ENCODE peak calls at places on chromosomes 3 and 15, in four cellular contexts. D is uterus; K is CD8-positive, alpha-beta T cell; Q is neuronal stem cell. B is an unnamed sample.
A peak's percentile ranks its signal among the peaks of the same experiment; 100 is the strongest.

GRCh38 chr3:131026321-131027151 is at the start of the genes ASTE1 and NEK11:
- DNase-seq in K (peak; percentile 89), Q (peak; percentile 48), D (peak; percentile 85), B (peak; percentile 76)

GRCh38 chr15:85515212-85515611 is 134.8 kb downstream of the AKAP13 start:
- DNase-seq in D (no peak), Q (no peak), K (no peak), B (no peak)

GRCh38 chr3:11187678-11188077 is 33.4 kb downstream of the HRH1 start:
- DNase-seq in K (no peak), Q (no peak), D (no peak), B (no peak)

GRCh38 chr15:31344824-31345605 is 18.4 kb downstream of the KLF13 start:
- DNase-seq in K (no peak), D (no peak), Q (no peak), B (no peak)

GRCh38 chr15:72179950-72180581 is 17.5 kb downstream of the GRAMD2A start:
- DNase-seq in D (no peak), K (no peak), Q (no peak), B (no peak)

GRCh38 chr3:120683671-120684301 is 1.7 kb upstream of the HGD start:
- DNase-seq in Q (no peak), K (no peak), D (no peak), B (no peak)

GRCh38 chr3:190560284-190560895 is 46.5 kb downstream of the IL1RAP start:
- DNase-seq in K (no peak), Q (no peak), D (no peak), B (no peak)

GRCh38 chr3:13451301-13451673 is 28.8 kb upstream of the HDAC11 start:
- DNase-seq in D (peak; percentile 22), K (no peak), Q (no peak), B (no peak)

GRCh38 chr3:143600762-143601161 is 247.5 kb downstream of the SLC9A9 start:
- DNase-seq in K (no peak), D (no peak), Q (no peak), B (no peak)

GRCh38 chr3:150945226-150945625 is 27.3 kb downstream of the CLRN1 start:
- DNase-seq in Q (no peak), D (no peak), K (no peak), B (no peak)

GRCh38 chr3:23739536-23739935 is 66.2 kb upstream of the UBE2E1 start:
- DNase-seq in K (no peak), Q (no peak), D (no peak), B (no peak)

GRCh38 chr3:37456270-37456708 is 281.9 kb upstream of the LRRFIP2 start:
- DNase-seq in K (no peak), Q (no peak), D (peak; percentile 43), B (peak; percentile 68)

GRCh38 chr3:113685124-113685523 is 11.3 kb downstream of the USF3 start:
- DNase-seq in Q (no peak), K (no peak), D (no peak), B (no peak)

GRCh38 chr3:31968927-31969418 is 12.1 kb downstream of the OSBPL10 start:
- DNase-seq in K (no peak), D (no peak), Q (peak; percentile 30), B (peak; percentile 18)

DNA sequence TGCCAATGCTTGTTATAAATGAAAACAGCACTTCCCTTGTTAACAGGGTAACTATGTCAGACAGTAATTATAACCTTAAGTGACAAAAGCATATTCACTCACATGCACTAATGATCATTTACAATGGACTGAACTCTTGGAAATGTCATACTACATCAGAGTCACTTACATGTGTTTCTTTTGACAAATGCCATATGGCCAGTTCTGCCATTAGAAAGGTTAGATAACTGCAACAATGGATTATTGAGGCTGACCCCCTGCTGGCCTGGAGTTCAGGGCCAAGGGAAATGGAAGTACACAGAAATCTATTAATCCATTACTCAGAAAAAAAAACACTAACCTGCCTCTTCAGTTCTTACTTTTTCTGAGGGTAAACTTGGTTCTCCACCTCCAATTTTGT is 313.4 kb downstream of the CNTN3 start:
- DNase-seq in K (no peak), D (no peak), Q (no peak), B (no peak)
- H3K27me3 ChIP-seq in K (no peaks in the 10 kb centered on the region), D (no peaks in the 10 kb centered on the region), Q (no peaks in the 10 kb centered on the region), B (no peaks in the 10 kb centered on the region)

GRCh38 chr3:71153753-71154152 is 429.8 kb downstream of the FOXP1 start:
- DNase-seq in Q (no peak), D (no peak), K (no peak), B (no peak)
- H3K4me1 ChIP-seq in Q (peaks cover 9% of the 10 kb centered on the region), D (no peaks in the 10 kb centered on the region), K (peaks cover 4% of the 10 kb centered on the region), B (peaks cover 16% of the 10 kb centered on the region)

DNA sequence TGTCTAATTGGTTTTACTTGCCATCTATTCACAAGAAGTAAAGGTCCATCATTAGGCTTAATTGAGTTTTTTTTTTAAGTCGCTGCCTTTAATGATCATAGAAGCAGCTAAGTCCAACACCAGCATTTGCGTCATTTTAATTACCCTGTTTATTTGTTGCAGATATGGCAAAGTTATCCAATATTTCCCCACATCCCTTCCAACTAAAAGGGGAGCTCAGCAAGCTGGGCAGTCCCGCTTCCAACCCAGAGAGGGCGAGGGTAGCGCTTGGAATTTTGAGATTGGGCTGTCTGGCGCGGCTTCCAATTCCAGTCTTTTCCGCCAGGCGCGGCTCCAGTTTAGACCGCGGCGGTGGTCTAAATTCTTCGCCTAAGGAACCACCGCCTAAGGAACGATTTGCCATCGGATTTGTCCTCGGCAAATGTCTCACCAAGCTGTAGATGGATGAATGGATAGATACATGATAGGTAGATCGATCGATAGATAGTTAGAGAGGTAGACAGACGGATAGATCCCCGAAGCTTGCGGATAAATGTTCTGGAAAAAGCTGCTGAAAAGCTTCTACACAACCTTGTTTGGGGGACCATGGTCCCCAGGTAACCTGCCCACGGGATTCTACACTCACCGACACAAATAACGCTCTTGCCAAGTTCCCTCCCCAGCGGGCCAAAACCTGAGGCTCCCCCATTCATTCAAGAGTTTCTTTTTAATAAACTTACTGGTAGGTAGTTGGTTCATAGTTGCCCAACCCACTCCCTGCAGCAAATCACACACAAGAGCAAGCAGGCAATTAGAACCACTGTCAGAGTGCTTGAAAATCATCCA is 49.2 kb downstream of the ZIC4 start:
- DNase-seq in Q (no peak), D (no peak), K (no peak), B (no peak)
- H3K27me3 ChIP-seq in Q (peaks cover 56% of the 10 kb centered on the region), D (peaks cover 12% of the 10 kb centered on the region), K (peaks cover 22% of the 10 kb centered on the region), B (peaks cover 24% of the 10 kb centered on the region)

GRCh38 chr15:99170476-99171065 is 65.7 kb downstream of the SYNM start:
- DNase-seq in D (no peak), Q (no peak), K (no peak), B (no peak)

GRCh38 chr15:99167640-99168039 is 62.8 kb downstream of the SYNM start:
- DNase-seq in D (no peak), K (no peak), Q (no peak), B (no peak)

GRCh38 chr15:99168601-99169580 is 64.0 kb downstream of the SYNM start:
- DNase-seq in K (no peak), D (no peak), Q (no peak), B (no peak)

GRCh38 chr15:99172171-99172570 is 67.3 kb downstream of the SYNM start:
- DNase-seq in K (no peak), Q (no peak), D (no peak), B (no peak)

GRCh38 chr15:99169769-99170311 is 65.0 kb downstream of the SYNM start:
- DNase-seq in Q (no peak), D (peak; percentile 56), K (no peak), B (no peak)
- H3K4me1 ChIP-seq in Q (peaks cover 2% of the 10 kb centered on the region), D (no peaks in the 10 kb centered on the region), K (no peaks in the 10 kb centered on the region), B (peaks cover 53% of the 10 kb centered on the region)

GRCh38 chr15:45113380-45113990 is 487 bp downstream of the DUOX2 start:
- DNase-seq in K (no peak), D (no peak), Q (no peak), B (no peak)
- H3K27me3 ChIP-seq in K (peaks cover 36% of the 10 kb centered on the region), D (peaks cover 10% of the 10 kb centered on the region), Q (peaks cover 86% of the 10 kb centered on the region), B (peaks cover 17% of the 10 kb centered on the region)

GRCh38 chr15:68209272-68209671 is 4.1 kb upstream of the CALML4 start:
- DNase-seq in K (no peak), D (no peak), Q (no peak), B (no peak)
- H3K4me1 ChIP-seq in K (peaks cover 16% of the 10 kb centered on the region), D (no peaks in the 10 kb centered on the region), Q (peaks cover 18% of the 10 kb centered on the region), B (no peaks in the 10 kb centered on the region)

DNA sequence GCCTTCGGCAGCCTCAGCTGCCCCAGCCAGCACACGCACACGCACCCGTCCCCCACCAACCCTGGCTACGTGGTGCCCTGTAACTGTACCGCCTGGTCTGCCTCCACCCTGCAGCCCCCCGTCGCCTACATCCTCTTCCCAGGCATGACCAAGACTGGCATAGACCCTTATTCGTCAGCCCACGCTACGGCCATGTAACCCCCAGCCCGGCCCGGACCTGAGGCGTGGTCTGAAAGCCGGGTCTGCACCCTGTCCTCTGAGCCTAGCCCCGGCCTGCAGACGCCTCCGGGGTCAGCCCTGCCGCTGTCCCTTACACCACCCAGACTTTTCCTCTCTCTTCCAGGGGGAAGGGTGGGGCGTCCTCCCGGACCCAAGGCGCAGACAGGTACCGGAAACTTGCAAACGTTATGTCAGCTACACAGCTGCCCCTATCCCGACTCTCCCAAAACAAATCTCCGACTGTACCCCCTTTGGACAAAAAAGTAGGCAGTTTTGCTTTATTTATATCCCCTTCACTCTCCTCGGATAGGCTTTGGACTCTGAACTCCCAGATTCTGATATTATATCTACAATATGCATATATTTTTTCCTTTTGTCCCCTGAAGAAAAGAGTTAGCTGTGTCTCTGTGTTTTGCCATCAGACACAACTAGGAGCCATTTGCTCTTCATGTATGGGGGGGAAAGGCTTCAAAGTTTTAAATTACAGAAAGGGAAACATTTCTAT is 1.4 kb downstream of the SOX14 start:
- DNase-seq in D (no peak), K (no peak), Q (no peak), B (no peak)
- H3K27me3 ChIP-seq in D (no peaks in the 10 kb centered on the region), K (no peaks in the 10 kb centered on the region), Q (peaks cover 93% of the 10 kb centered on the region), B (no peaks in the 10 kb centered on the region)

B was measured in thoracic aorta.